ENCODE peak calls at places on chromosome 9, in eight cellular contexts. One of them, this sample, is unnamed.

GRCh38 chr9:114280636-114281315 is 42.1 kb upstream of the ORM1 start:
- DNase-seq in tibial nerve: no peak
- DNase-seq in astrocyte of the spinal cord: no peak
- DNase-seq in AG09309: no peak
- DNase-seq in BE2C: no peak
- DNase-seq in cardiac muscle cell: peak; percentile 34
- DNase-seq in uterus: peak; percentile 26
- DNase-seq in colonic mucosa: no peak
- DNase-seq in this sample: peak; percentile 58

GRCh38 chr9:133943036-133943780 is 48.9 kb downstream of the VAV2 start:
- DNase-seq in astrocyte of the spinal cord: no peak
- DNase-seq in BE2C: peak; percentile 8
- DNase-seq in AG09309: no peak
- DNase-seq in colonic mucosa: no peak
- DNase-seq in tibial nerve: no peak
- DNase-seq in uterus: no peak
- DNase-seq in cardiac muscle cell: no peak
- DNase-seq in this sample: no peak

GRCh38 chr9:80664327-80665210 is 1024.8 kb downstream of the TLE1 start:
- DNase-seq in colonic mucosa: no peak
- DNase-seq in cardiac muscle cell: peak; percentile 2
- DNase-seq in astrocyte of the spinal cord: peak; percentile 9
- DNase-seq in BE2C: no peak
- DNase-seq in AG09309: no peak
- DNase-seq in uterus: no peak
- DNase-seq in tibial nerve: no peak
- DNase-seq in this sample: no peak

GRCh38 chr9:137172907-137173794 is 1.3 kb upstream of the TMEM210 start:
- DNase-seq in colonic mucosa: peak; percentile 43
- DNase-seq in tibial nerve: no peak
- DNase-seq in cardiac muscle cell: no peak
- DNase-seq in uterus: no peak
- DNase-seq in AG09309: no peak
- DNase-seq in astrocyte of the spinal cord: no peak
- DNase-seq in BE2C: no peak
- DNase-seq in this sample: no peak

GRCh38 chr9:281753-282645 is 67.3 kb downstream of the DOCK8 start:
- DNase-seq in astrocyte of the spinal cord: no peak
- DNase-seq in colonic mucosa: no peak
- DNase-seq in BE2C: no peak
- DNase-seq in AG09309: no peak
- DNase-seq in tibial nerve: no peak
- DNase-seq in cardiac muscle cell: no peak
- DNase-seq in uterus: no peak
- DNase-seq in this sample: no peak

GRCh38 chr9:119009253-119009652 is 360.0 kb downstream of the BRINP1 start:
- DNase-seq in tibial nerve: no peak
- DNase-seq in BE2C: no peak
- DNase-seq in colonic mucosa: no peak
- DNase-seq in uterus: no peak
- DNase-seq in AG09309: no peak
- DNase-seq in cardiac muscle cell: no peak
- DNase-seq in astrocyte of the spinal cord: no peak
- DNase-seq in this sample: peak; percentile 40

GRCh38 chr9:89802809-89803355 is 198.1 kb downstream of the GADD45G start:
- DNase-seq in BE2C: peak; percentile 64
- DNase-seq in AG09309: no peak
- DNase-seq in colonic mucosa: no peak
- DNase-seq in cardiac muscle cell: peak; percentile 39
- DNase-seq in uterus: peak; percentile 54
- DNase-seq in tibial nerve: peak; percentile 57
- DNase-seq in astrocyte of the spinal cord: peak; percentile 46
- DNase-seq in this sample: no peak

GRCh38 chr9:69857131-69857530 is 36.5 kb downstream of the CFAP95 start:
- DNase-seq in uterus: no peak
- DNase-seq in BE2C: no peak
- DNase-seq in cardiac muscle cell: peak; percentile 30
- DNase-seq in colonic mucosa: no peak
- DNase-seq in AG09309: peak; percentile 40
- DNase-seq in tibial nerve: no peak
- DNase-seq in astrocyte of the spinal cord: peak; percentile 60
- DNase-seq in this sample: peak; percentile 89

GRCh38 chr9:3467593-3468219 is 58.1 kb downstream of the RFX3 start:
- DNase-seq in astrocyte of the spinal cord: peak; percentile 73
- DNase-seq in tibial nerve: no peak
- DNase-seq in uterus: peak; percentile 31
- DNase-seq in BE2C: peak; percentile 73
- DNase-seq in colonic mucosa: peak; percentile 45
- DNase-seq in cardiac muscle cell: peak; percentile 82
- DNase-seq in AG09309: peak; percentile 37
- DNase-seq in this sample: peak; percentile 78

GRCh38 chr9:34572092-34572491 is 17.4 kb downstream of the CNTFR start:
- DNase-seq in tibial nerve: no peak
- DNase-seq in cardiac muscle cell: no peak
- DNase-seq in BE2C: peak; percentile 34
- DNase-seq in astrocyte of the spinal cord: no peak
- DNase-seq in AG09309: no peak
- DNase-seq in colonic mucosa: peak; percentile 89
- DNase-seq in uterus: no peak
- DNase-seq in this sample: no peak

GRCh38 chr9:5894237-5894959 is 3.7 kb downstream of the MLANA start:
- DNase-seq in colonic mucosa: no peak
- DNase-seq in uterus: no peak
- DNase-seq in AG09309: no peak
- DNase-seq in tibial nerve: no peak
- DNase-seq in astrocyte of the spinal cord: no peak
- DNase-seq in BE2C: no peak
- DNase-seq in cardiac muscle cell: no peak
- DNase-seq in this sample: no peak

GRCh38 chr9:20835364-20836286 is 151.6 kb downstream of the FOCAD start:
- DNase-seq in uterus: no peak
- DNase-seq in colonic mucosa: no peak
- DNase-seq in AG09309: no peak
- DNase-seq in BE2C: no peak
- DNase-seq in astrocyte of the spinal cord: peak; percentile 49
- DNase-seq in cardiac muscle cell: peak; percentile 64
- DNase-seq in tibial nerve: no peak
- DNase-seq in this sample: peak; percentile 24

GRCh38 chr9:114272739-114273431 is 50.0 kb upstream of the ORM1 start:
- DNase-seq in tibial nerve: no peak
- DNase-seq in uterus: no peak
- DNase-seq in cardiac muscle cell: no peak
- DNase-seq in BE2C: peak; percentile 0
- DNase-seq in astrocyte of the spinal cord: no peak
- DNase-seq in colonic mucosa: no peak
- DNase-seq in AG09309: no peak
- DNase-seq in this sample: no peak

GRCh38 chr9:138048184-138048583 is 170.6 kb downstream of the CACNA1B start:
- DNase-seq in astrocyte of the spinal cord: no peak
- DNase-seq in colonic mucosa: no peak
- DNase-seq in cardiac muscle cell: no peak
- DNase-seq in AG09309: no peak
- DNase-seq in uterus: no peak
- DNase-seq in tibial nerve: no peak
- DNase-seq in BE2C: no peak
- DNase-seq in this sample: no peak

GRCh38 chr9:121997791-121998190 is 95.3 kb downstream of the TTLL11 start:
- DNase-seq in colonic mucosa: no peak
- DNase-seq in astrocyte of the spinal cord: peak; percentile 62
- DNase-seq in AG09309: no peak
- DNase-seq in BE2C: no peak
- DNase-seq in uterus: peak; percentile 51
- DNase-seq in cardiac muscle cell: peak; percentile 74
- DNase-seq in tibial nerve: no peak
- DNase-seq in this sample: no peak

GRCh38 chr9:70479880-70480291 is 65.4 kb upstream of the KLF9 start:
- DNase-seq in astrocyte of the spinal cord: peak; percentile 90
- DNase-seq in AG09309: no peak
- DNase-seq in BE2C: no peak
- DNase-seq in tibial nerve: no peak
- DNase-seq in cardiac muscle cell: peak; percentile 87
- DNase-seq in colonic mucosa: peak; percentile 53
- DNase-seq in uterus: no peak
- DNase-seq in this sample: peak; percentile 73

DNA sequence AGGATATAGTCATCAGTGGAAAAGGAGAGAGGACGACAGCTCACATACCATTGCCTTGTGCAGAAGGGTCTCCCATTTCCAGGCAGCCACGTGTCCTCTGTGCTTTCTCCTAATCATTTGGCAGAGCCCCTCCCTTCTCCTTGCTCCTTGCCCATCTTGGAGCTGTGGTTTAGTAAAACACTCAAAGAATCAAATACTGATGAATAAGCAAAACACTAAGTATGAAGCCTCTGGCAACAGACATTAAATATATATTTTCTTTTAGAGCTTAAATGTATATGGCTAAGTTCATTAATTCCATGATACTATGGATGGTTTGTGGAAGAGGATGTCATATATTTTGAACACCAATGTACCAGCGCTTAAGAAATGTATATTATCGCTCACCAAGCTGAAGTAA is 278.5 kb downstream of the SAXO1 start:
- DNase-seq in BE2C: no peak
- DNase-seq in AG09309: no peak
- DNase-seq in cardiac muscle cell: no peak
- DNase-seq in colonic mucosa: no peak
- DNase-seq in tibial nerve: no peak
- DNase-seq in astrocyte of the spinal cord: no peak
- DNase-seq in uterus: no peak
- DNase-seq in this sample: no peak
- H3K4me3 ChIP-seq in BE2C: no peak overlapping the region
- H3K4me3 ChIP-seq in AG09309: no peak overlapping the region
- H3K4me3 ChIP-seq in cardiac muscle cell: no peak overlapping the region
- H3K4me3 ChIP-seq in colonic mucosa: no peak overlapping the region
- H3K4me3 ChIP-seq in tibial nerve: no peak overlapping the region
- H3K4me3 ChIP-seq in astrocyte of the spinal cord: no peak overlapping the region
- H3K4me3 ChIP-seq in uterus: no peak overlapping the region
- H3K4me3 ChIP-seq in this sample: no peak overlapping the region

DNA sequence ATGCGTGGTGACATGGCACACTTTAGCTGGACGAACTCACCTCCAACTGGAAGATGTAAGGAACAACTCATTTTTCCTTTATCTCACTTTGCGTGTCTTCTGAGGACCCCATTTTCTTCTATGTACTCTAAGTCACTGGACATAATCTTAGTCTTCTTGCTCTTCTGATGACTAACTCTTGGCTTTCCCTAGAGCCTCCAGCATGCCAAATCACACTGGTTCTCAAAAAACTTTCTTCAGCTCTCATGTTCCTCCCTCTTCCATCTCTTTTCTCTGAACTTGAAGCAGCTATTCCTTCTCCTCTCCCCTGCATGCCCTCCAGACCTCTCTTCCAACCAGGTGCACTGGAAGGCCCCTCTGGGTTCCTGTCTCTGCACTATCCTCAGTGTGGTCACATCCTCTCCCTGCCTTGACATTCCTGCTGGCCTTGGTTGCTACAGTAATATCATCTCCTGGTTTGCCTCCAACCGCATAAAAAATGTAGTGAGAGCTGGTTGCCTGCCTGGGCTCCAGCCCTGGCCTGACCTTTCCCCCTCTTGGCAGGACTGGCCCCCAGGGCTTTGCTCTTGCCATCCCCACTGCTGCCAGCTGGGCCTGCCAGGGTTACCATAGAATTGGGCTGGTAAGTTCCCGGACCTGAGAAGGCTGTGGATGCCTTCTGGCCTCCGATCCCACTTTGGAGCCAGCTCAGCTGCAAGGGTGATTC is 44.8 kb upstream of the BNC2 start:
- DNase-seq in cardiac muscle cell: no peak
- DNase-seq in colonic mucosa: no peak
- DNase-seq in AG09309: no peak
- DNase-seq in BE2C: no peak
- DNase-seq in uterus: no peak
- DNase-seq in astrocyte of the spinal cord: no peak
- DNase-seq in tibial nerve: no peak
- DNase-seq in this sample: peak; percentile 16
- TF ChIP-seq CTCF in cardiac muscle cell: no peak
- TF ChIP-seq CTCF in colonic mucosa: no peak
- TF ChIP-seq CTCF in AG09309: no peak
- TF ChIP-seq CTCF in BE2C: no peak
- TF ChIP-seq CTCF in uterus: no peak
- TF ChIP-seq CTCF in astrocyte of the spinal cord: no peak
- TF ChIP-seq CTCF in tibial nerve: no peak
- TF ChIP-seq CTCF in this sample: no peak

DNA sequence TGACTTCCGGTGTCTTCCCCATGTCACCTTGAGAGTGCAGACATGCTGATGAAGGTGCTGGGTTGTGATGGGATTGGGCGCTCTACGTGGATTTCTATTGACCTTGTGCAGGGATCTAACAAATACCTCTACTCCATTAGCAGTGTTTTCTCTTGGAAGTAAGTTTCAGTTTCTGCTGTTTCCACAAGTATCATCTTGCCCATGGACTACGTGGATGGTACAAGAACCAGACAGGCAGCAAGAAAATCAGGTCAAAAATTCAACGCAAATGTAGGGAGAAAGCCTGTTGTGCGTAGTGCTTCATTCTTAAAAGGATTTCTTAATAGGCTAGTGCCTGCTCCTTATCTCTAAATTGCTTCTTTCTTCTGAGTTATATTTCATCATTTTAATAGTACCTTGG is 60.8 kb downstream of the AOPEP start:
- DNase-seq in uterus: no peak
- DNase-seq in AG09309: no peak
- DNase-seq in astrocyte of the spinal cord: no peak
- DNase-seq in BE2C: no peak
- DNase-seq in cardiac muscle cell: no peak
- DNase-seq in tibial nerve: no peak
- DNase-seq in colonic mucosa: no peak
- DNase-seq in this sample: no peak
- H3K4me3 ChIP-seq in uterus: no peak overlapping the region
- H3K4me3 ChIP-seq in AG09309: no peak overlapping the region
- H3K4me3 ChIP-seq in astrocyte of the spinal cord: no peak overlapping the region
- H3K4me3 ChIP-seq in BE2C: no peak overlapping the region
- H3K4me3 ChIP-seq in cardiac muscle cell: no peak overlapping the region
- H3K4me3 ChIP-seq in tibial nerve: no peak overlapping the region
- H3K4me3 ChIP-seq in colonic mucosa: no peak overlapping the region
- H3K4me3 ChIP-seq in this sample: no peak overlapping the region

DNA sequence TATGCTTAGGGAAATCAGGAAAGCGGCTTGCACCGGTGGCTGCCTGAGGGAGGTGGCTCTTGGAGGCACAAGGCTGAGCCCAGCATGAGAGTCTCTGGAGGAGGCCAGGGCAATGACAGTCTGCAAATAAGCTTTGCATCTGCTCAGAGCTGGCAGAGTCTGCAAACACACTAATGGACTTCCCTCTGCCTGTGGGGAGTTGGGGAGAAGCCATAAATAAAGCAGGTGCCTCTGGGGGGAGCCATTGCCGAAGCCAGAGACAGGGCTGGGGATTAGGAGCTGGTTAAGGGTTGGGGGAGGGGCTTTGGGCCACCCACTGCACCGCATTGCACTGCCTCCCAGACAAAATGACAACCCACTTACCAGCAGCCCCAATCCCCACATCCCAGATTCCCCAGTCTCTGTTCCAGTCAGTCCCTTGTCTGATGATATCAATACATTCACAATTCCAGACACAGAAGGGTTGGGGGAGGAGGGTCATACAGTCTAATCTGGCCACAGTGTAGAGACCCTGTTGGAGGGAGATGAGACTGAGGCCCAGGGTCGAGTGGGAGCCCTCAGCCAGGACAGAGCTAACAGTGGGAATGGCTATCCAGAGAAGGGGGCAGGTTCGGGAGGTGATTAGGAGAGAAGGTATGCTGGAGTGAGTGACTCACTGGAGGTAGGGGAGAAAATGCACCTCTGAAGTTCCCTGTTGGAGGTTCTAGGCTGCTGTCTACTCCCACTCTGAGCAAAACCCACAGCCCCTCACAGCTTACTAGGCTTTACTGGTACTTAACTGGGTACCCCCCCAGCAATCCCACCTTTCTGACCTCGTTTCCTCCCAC is 53.7 kb downstream of the PAX5 start:
- DNase-seq in astrocyte of the spinal cord: no peak
- DNase-seq in uterus: no peak
- DNase-seq in cardiac muscle cell: no peak
- DNase-seq in BE2C: peak; percentile 83
- DNase-seq in tibial nerve: no peak
- DNase-seq in colonic mucosa: no peak
- DNase-seq in AG09309: no peak
- DNase-seq in this sample: no peak
- TF ChIP-seq CTCF in astrocyte of the spinal cord: no peak
- TF ChIP-seq CTCF in uterus: no peak
- TF ChIP-seq CTCF in cardiac muscle cell: no peak
- TF ChIP-seq CTCF in BE2C: peak; percentile 49
- TF ChIP-seq CTCF in tibial nerve: no peak
- TF ChIP-seq CTCF in colonic mucosa: no peak
- TF ChIP-seq CTCF in AG09309: peak; percentile 16
- TF ChIP-seq CTCF in this sample: no peak